ENCODE peak calls at places on chromosomes 2 and 18, in nine cellular contexts. One of them, this sample, is unnamed.

GRCh38 chr2:50953021-50953420 is 78.9 kb downstream of the NRXN1 start:
- DNase-seq in suprapubic skin: no peak
- DNase-seq in cardiac fibroblast: peak; percentile 65
- DNase-seq in PC-3: peak; percentile 86
- DNase-seq in foreskin fibroblast: peak; percentile 78
- DNase-seq in B cell: no peak
- DNase-seq in thoracic aorta: no peak
- DNase-seq in nephron progenitor cell: no peak
- DNase-seq in GM06990: no peak
- DNase-seq in this sample: no peak

GRCh38 chr2:158818511-158818910 is 23.4 kb downstream of the DAPL1 start:
- DNase-seq in suprapubic skin: no peak
- DNase-seq in cardiac fibroblast: no peak
- DNase-seq in PC-3: no peak
- DNase-seq in foreskin fibroblast: no peak
- DNase-seq in B cell: no peak
- DNase-seq in thoracic aorta: no peak
- DNase-seq in nephron progenitor cell: no peak
- DNase-seq in GM06990: no peak
- DNase-seq in this sample: no peak

GRCh38 chr2:70340921-70341765 is 39.3 kb upstream of the FAM136A start:
- DNase-seq in suprapubic skin: no peak
- DNase-seq in cardiac fibroblast: peak; percentile 44
- DNase-seq in PC-3: peak; percentile 88
- DNase-seq in foreskin fibroblast: peak; percentile 51
- DNase-seq in B cell: peak; percentile 45
- DNase-seq in thoracic aorta: no peak
- DNase-seq in nephron progenitor cell: peak; percentile 53
- DNase-seq in GM06990: no peak
- DNase-seq in this sample: peak; percentile 35

GRCh38 chr2:16250466-16250865 is 310.1 kb downstream of the MYCN start:
- DNase-seq in suprapubic skin: no peak
- DNase-seq in cardiac fibroblast: no peak
- DNase-seq in PC-3: no peak
- DNase-seq in foreskin fibroblast: no peak
- DNase-seq in B cell: no peak
- DNase-seq in thoracic aorta: no peak
- DNase-seq in nephron progenitor cell: no peak
- DNase-seq in GM06990: no peak
- DNase-seq in this sample: no peak

GRCh38 chr2:193895226-193895625 is 1700.5 kb upstream of the TMEFF2 start:
- DNase-seq in suprapubic skin: no peak
- DNase-seq in cardiac fibroblast: no peak
- DNase-seq in PC-3: no peak
- DNase-seq in foreskin fibroblast: peak; percentile 11
- DNase-seq in B cell: no peak
- DNase-seq in thoracic aorta: no peak
- DNase-seq in nephron progenitor cell: no peak
- DNase-seq in GM06990: no peak
- DNase-seq in this sample: peak; percentile 15

GRCh38 chr2:37181726-37182684 is 6.5 kb downstream of the SULT6B1 start:
- DNase-seq in suprapubic skin: no peak
- DNase-seq in cardiac fibroblast: no peak
- DNase-seq in PC-3: no peak
- DNase-seq in foreskin fibroblast: peak; percentile 23
- DNase-seq in B cell: no peak
- DNase-seq in thoracic aorta: no peak
- DNase-seq in nephron progenitor cell: no peak
- DNase-seq in GM06990: no peak
- DNase-seq in this sample: no peak

GRCh38 chr2:218319813-218320360 is 27.6 kb upstream of the TMBIM1 start:
- DNase-seq in suprapubic skin: no peak
- DNase-seq in cardiac fibroblast: no peak
- DNase-seq in PC-3: no peak
- DNase-seq in foreskin fibroblast: peak; percentile 38
- DNase-seq in B cell: no peak
- DNase-seq in thoracic aorta: no peak
- DNase-seq in nephron progenitor cell: no peak
- DNase-seq in GM06990: no peak
- DNase-seq in this sample: no peak

GRCh38 chr2:172693037-172693436 is 42.6 kb upstream of the RAPGEF4 start:
- DNase-seq in suprapubic skin: no peak
- DNase-seq in cardiac fibroblast: peak; percentile 96
- DNase-seq in PC-3: peak; percentile 99
- DNase-seq in foreskin fibroblast: peak; percentile 99
- DNase-seq in B cell: no peak
- DNase-seq in thoracic aorta: no peak
- DNase-seq in nephron progenitor cell: no peak
- DNase-seq in GM06990: no peak
- DNase-seq in this sample: no peak

GRCh38 chr2:8662239-8662879 is 19.5 kb upstream of the ID2 start:
- DNase-seq in suprapubic skin: peak; percentile 57
- DNase-seq in cardiac fibroblast: peak; percentile 46
- DNase-seq in PC-3: peak; percentile 93
- DNase-seq in foreskin fibroblast: peak; percentile 93
- DNase-seq in B cell: no peak
- DNase-seq in thoracic aorta: no peak
- DNase-seq in nephron progenitor cell: no peak
- DNase-seq in GM06990: no peak
- DNase-seq in this sample: no peak
- TF ChIP-seq CTCF in suprapubic skin: no peak
- TF ChIP-seq CTCF in cardiac fibroblast: no peak
- TF ChIP-seq CTCF in PC-3: peak; percentile 57
- TF ChIP-seq CTCF in foreskin fibroblast: peak; percentile 19
- TF ChIP-seq CTCF in B cell: no peak
- TF ChIP-seq CTCF in thoracic aorta: no peak
- TF ChIP-seq CTCF in nephron progenitor cell: no peak
- TF ChIP-seq CTCF in GM06990: no peak
- TF ChIP-seq CTCF in this sample: no peak

GRCh38 chr18:9549405-9549804 is 65.0 kb downstream of the PPP4R1 start:
- DNase-seq in suprapubic skin: no peak
- DNase-seq in cardiac fibroblast: no peak
- DNase-seq in PC-3: peak; percentile 32
- DNase-seq in foreskin fibroblast: no peak
- DNase-seq in B cell: no peak
- DNase-seq in thoracic aorta: no peak
- DNase-seq in nephron progenitor cell: no peak
- DNase-seq in GM06990: no peak
- DNase-seq in this sample: peak; percentile 20
- TF ChIP-seq CTCF in suprapubic skin: no peak
- TF ChIP-seq CTCF in cardiac fibroblast: no peak
- TF ChIP-seq CTCF in PC-3: peak; percentile 62
- TF ChIP-seq CTCF in foreskin fibroblast: no peak
- TF ChIP-seq CTCF in B cell: no peak
- TF ChIP-seq CTCF in thoracic aorta: no peak
- TF ChIP-seq CTCF in nephron progenitor cell: no peak
- TF ChIP-seq CTCF in GM06990: peak; percentile 31
- TF ChIP-seq CTCF in this sample: peak; percentile 10

DNA sequence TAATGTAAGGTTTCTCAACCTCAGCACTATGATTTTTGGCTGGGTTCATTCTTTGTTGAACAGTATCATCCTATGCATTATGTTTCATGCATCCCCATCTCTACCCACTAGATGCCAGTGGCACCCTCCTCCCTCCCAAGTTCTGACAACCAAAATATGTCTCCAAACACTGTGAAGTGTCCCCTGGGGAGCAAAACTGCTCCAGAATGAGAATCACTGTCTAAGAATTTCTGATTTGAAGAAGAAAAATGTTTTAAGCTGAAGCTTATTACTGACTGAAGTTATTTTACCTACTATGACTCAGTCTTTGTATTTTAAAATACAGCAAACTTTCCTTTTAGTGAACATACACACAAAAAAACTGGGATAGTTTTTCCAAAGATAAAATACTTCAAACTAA is 3.4 kb downstream of the THADA start:
- DNase-seq in suprapubic skin: no peak
- DNase-seq in cardiac fibroblast: no peak
- DNase-seq in PC-3: no peak
- DNase-seq in foreskin fibroblast: no peak
- DNase-seq in B cell: no peak
- DNase-seq in thoracic aorta: no peak
- DNase-seq in nephron progenitor cell: no peak
- DNase-seq in GM06990: no peak
- DNase-seq in this sample: no peak
- TF ChIP-seq CTCF in suprapubic skin: no peak
- TF ChIP-seq CTCF in cardiac fibroblast: peak; percentile 49
- TF ChIP-seq CTCF in PC-3: no peak
- TF ChIP-seq CTCF in foreskin fibroblast: peak; percentile 2
- TF ChIP-seq CTCF in B cell: no peak
- TF ChIP-seq CTCF in thoracic aorta: no peak
- TF ChIP-seq CTCF in nephron progenitor cell: no peak
- TF ChIP-seq CTCF in GM06990: no peak
- TF ChIP-seq CTCF in this sample: no peak

GRCh38 chr2:20350753-20351554 is at the start of gene PUM2:
- DNase-seq in suprapubic skin: peak; percentile 95
- DNase-seq in cardiac fibroblast: peak; percentile 97
- DNase-seq in PC-3: peak; percentile 98
- DNase-seq in foreskin fibroblast: peak; percentile 99
- DNase-seq in B cell: peak; percentile 94
- DNase-seq in thoracic aorta: peak; percentile 74
- DNase-seq in nephron progenitor cell: peak; percentile 91
- DNase-seq in GM06990: peak; percentile 100
- DNase-seq in this sample: peak; percentile 99
- TF ChIP-seq CTCF in suprapubic skin: no peak
- TF ChIP-seq CTCF in cardiac fibroblast: no peak
- TF ChIP-seq CTCF in PC-3: no peak
- TF ChIP-seq CTCF in foreskin fibroblast: no peak
- TF ChIP-seq CTCF in B cell: peak; percentile 17
- TF ChIP-seq CTCF in thoracic aorta: no peak
- TF ChIP-seq CTCF in nephron progenitor cell: no peak
- TF ChIP-seq CTCF in GM06990: no peak
- TF ChIP-seq CTCF in this sample: no peak

GRCh38 chr18:8480506-8481328 is 128.5 kb upstream of the RAB12 start:
- DNase-seq in suprapubic skin: no peak
- DNase-seq in cardiac fibroblast: peak; percentile 83
- DNase-seq in PC-3: peak; percentile 81
- DNase-seq in foreskin fibroblast: peak; percentile 74
- DNase-seq in B cell: no peak
- DNase-seq in thoracic aorta: no peak
- DNase-seq in nephron progenitor cell: peak; percentile 51
- DNase-seq in GM06990: no peak
- DNase-seq in this sample: peak; percentile 33
- TF ChIP-seq CTCF in suprapubic skin: no peak
- TF ChIP-seq CTCF in cardiac fibroblast: peak; percentile 68
- TF ChIP-seq CTCF in PC-3: peak; percentile 88
- TF ChIP-seq CTCF in foreskin fibroblast: peak; percentile 75
- TF ChIP-seq CTCF in B cell: no peak
- TF ChIP-seq CTCF in thoracic aorta: peak; percentile 17
- TF ChIP-seq CTCF in nephron progenitor cell: peak; percentile 51
- TF ChIP-seq CTCF in GM06990: peak; percentile 30
- TF ChIP-seq CTCF in this sample: peak; percentile 34

DNA sequence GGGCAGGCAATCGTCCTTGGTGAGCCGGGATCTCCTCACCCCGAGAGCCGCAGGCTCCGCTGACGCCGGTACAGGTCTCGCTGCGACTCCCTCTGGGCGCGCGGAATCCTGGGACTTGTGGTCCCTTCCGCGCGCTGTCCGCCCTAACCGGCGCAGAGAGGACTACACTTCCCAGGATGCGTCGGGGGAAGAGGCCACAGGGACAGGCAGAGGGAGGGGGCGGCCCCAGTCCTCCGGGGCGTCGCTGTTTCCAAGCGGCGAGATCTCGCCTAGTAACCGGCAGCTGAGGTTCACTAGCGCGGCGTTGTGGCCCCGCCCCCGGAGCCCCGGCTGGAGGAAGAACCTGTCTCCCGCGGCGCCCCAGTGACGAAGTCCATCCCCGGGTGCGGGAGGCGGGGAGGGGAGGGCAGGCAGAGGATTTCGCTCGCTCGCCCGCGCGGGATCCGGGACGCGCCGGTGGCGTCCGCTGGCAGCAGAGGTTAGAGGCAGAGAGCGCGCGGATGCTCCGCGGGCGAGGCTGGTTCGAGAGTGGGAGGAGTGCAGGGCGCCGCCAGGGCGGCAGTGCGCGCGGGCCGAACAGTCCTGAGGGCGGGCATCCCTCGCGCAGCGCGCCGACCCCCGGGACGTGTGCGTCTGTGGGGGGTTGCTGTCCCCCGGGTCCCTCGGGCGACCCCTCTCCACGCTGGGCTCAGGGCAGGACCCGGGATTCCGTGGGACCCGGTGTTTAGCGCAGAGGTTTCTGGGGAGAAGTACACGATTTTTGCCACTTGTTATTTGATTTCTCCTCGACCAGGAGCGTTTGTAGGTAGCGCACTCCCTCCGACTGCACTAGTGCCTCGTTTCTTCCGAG is at the start of gene EML6:
- DNase-seq in suprapubic skin: peak; percentile 98
- DNase-seq in cardiac fibroblast: peak; percentile 99
- DNase-seq in PC-3: peak; percentile 99
- DNase-seq in foreskin fibroblast: peak; percentile 100
- DNase-seq in B cell: peak; percentile 99
- DNase-seq in thoracic aorta: peak; percentile 93
- DNase-seq in nephron progenitor cell: peak; percentile 98
- DNase-seq in GM06990: peak; percentile 98
- DNase-seq in this sample: peak; percentile 99
- TF ChIP-seq CTCF in suprapubic skin: peak; percentile 9
- TF ChIP-seq CTCF in cardiac fibroblast: no peak
- TF ChIP-seq CTCF in PC-3: peak; percentile 38
- TF ChIP-seq CTCF in foreskin fibroblast: peak; percentile 12
- TF ChIP-seq CTCF in B cell: peak; percentile 50
- TF ChIP-seq CTCF in thoracic aorta: peak; percentile 44
- TF ChIP-seq CTCF in nephron progenitor cell: no peak
- TF ChIP-seq CTCF in GM06990: peak; percentile 28
- TF ChIP-seq CTCF in this sample: peak; percentile 36

DNA sequence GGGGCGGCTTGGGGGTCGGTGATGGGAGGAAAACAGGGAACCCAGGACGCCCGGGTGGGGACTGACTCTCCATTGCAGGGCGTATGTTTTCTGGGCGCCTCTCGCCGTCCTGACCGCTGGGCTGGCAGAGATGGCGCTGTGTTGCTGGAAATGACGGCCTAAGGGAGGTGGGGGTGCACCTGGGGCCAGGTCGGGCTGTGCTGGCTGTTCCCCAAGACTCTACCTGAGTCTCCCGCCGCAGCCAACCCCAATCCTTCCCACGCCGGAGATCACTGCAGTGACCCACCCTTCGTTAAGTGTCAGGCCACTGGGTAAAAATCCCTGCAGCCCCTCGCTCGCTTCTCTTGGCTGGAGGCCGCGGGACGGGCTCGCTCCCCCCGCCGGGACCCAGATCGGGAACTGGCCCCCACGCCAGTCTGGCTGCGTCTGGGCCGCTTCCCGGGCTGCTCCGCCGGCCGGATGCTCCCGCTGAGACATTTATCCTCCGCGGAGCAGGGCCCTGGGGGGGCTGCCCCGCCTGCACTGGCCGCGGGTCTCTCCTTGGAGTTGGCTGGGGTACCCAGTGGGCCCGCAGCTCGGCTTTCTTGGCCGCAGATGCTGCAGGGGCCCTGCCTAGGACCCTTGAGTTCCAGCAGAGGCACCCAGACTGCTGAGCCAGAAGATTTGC is 7.8 kb upstream of the ARMC9 start:
- DNase-seq in suprapubic skin: peak; percentile 72
- DNase-seq in cardiac fibroblast: peak; percentile 71
- DNase-seq in PC-3: peak; percentile 14
- DNase-seq in foreskin fibroblast: peak; percentile 47
- DNase-seq in B cell: no peak
- DNase-seq in thoracic aorta: no peak
- DNase-seq in nephron progenitor cell: peak; percentile 30
- DNase-seq in GM06990: no peak
- DNase-seq in this sample: no peak
- TF ChIP-seq CTCF in suprapubic skin: no peak
- TF ChIP-seq CTCF in cardiac fibroblast: no peak
- TF ChIP-seq CTCF in PC-3: peak; percentile 37
- TF ChIP-seq CTCF in foreskin fibroblast: no peak
- TF ChIP-seq CTCF in B cell: no peak
- TF ChIP-seq CTCF in thoracic aorta: no peak
- TF ChIP-seq CTCF in nephron progenitor cell: no peak
- TF ChIP-seq CTCF in GM06990: no peak
- TF ChIP-seq CTCF in this sample: no peak

GRCh38 chr2:148887349-148888002 is 12.4 kb downstream of the KIF5C start:
- DNase-seq in suprapubic skin: no peak
- DNase-seq in cardiac fibroblast: no peak
- DNase-seq in PC-3: no peak
- DNase-seq in foreskin fibroblast: peak; percentile 31
- DNase-seq in B cell: no peak
- DNase-seq in thoracic aorta: no peak
- DNase-seq in nephron progenitor cell: no peak
- DNase-seq in GM06990: no peak
- DNase-seq in this sample: no peak
- TF ChIP-seq CTCF in suprapubic skin: no peak
- TF ChIP-seq CTCF in cardiac fibroblast: no peak
- TF ChIP-seq CTCF in PC-3: no peak
- TF ChIP-seq CTCF in foreskin fibroblast: no peak
- TF ChIP-seq CTCF in B cell: no peak
- TF ChIP-seq CTCF in thoracic aorta: no peak
- TF ChIP-seq CTCF in nephron progenitor cell: no peak
- TF ChIP-seq CTCF in GM06990: no peak
- TF ChIP-seq CTCF in this sample: no peak

This sample was measured in GM12865.